ENCODE peak calls at places on chromosome 2, in eight cellular contexts. J is A549, A is spleen, Q is body of pancreas, M is GM12878, B is breast epithelium, N is ovary, W is stomach. R is an unnamed sample.

GRCh38 chr2:79116997-79117928 is 3.0 kb upstream of the REG1A start:
- DNase-seq in N (no peak), A (no peak), J (no peak), W (no peak), M (no peak), Q (peak), B (no peak), R (no peak)

GRCh38 chr2:160352492-160352891 is 141.1 kb downstream of the RBMS1 start:
- DNase-seq in Q (no peak), M (no peak), W (no peak), N (no peak), J (peak), A (no peak), B (no peak), R (no peak)

GRCh38 chr2:202718614-202719013 is 83.8 kb downstream of the FAM117B start:
- DNase-seq in J (peak), N (no peak), A (no peak), M (no peak), W (no peak), Q (no peak), B (no peak), R (no peak)

GRCh38 chr2:164589522-164589921 is 31.8 kb downstream of the GRB14 start:
- DNase-seq in N (no peak), Q (no peak), J (no peak), W (no peak), A (no peak), B (no peak), M (no peak), R (no peak)

GRCh38 chr2:183242937-183243336 is 118.7 kb downstream of the NUP35 start:
- DNase-seq in M (no peak), J (no peak), B (no peak), W (no peak), Q (no peak), N (no peak), A (no peak), R (no peak)

GRCh38 chr2:75292826-75293225 is 93.5 kb upstream of the TACR1 start:
- DNase-seq in Q (no peak), A (no peak), W (no peak), N (no peak), B (no peak), J (no peak), M (no peak), R (no peak)

GRCh38 chr2:17539596-17539992 is 902 bp upstream of the VSNL1 start:
- DNase-seq in Q (peak), J (no peak), N (no peak), B (no peak), A (no peak), W (no peak), M (no peak), R (no peak)

GRCh38 chr2:105541189-105542050 is 142.6 kb upstream of the FHL2 start:
- DNase-seq in A (no peak), N (no peak), Q (no peak), W (no peak), J (no peak), M (no peak), B (no peak), R (no peak)

GRCh38 chr2:189580267-189580661 is 322 bp downstream of the SLC40A1 start:
- DNase-seq in W (peak), M (no peak), B (no peak), N (peak), Q (peak), A (peak), J (no peak), R (no peak)

GRCh38 chr2:179336782-179337534 is 72.3 kb upstream of the SESTD1 start:
- DNase-seq in J (no peak), A (no peak), W (no peak), Q (no peak), M (no peak), N (no peak), B (no peak), R (no peak)

GRCh38 chr2:102422910-102423309 is at the start of gene IL18RAP:
- DNase-seq in N (no peak), M (no peak), J (no peak), W (no peak), Q (no peak), B (no peak), A (no peak), R (no peak)

GRCh38 chr2:164485541-164485940 is 135.7 kb downstream of the GRB14 start:
- DNase-seq in M (no peak), A (no peak), B (no peak), Q (no peak), J (no peak), N (no peak), W (no peak), R (no peak)

DNA sequence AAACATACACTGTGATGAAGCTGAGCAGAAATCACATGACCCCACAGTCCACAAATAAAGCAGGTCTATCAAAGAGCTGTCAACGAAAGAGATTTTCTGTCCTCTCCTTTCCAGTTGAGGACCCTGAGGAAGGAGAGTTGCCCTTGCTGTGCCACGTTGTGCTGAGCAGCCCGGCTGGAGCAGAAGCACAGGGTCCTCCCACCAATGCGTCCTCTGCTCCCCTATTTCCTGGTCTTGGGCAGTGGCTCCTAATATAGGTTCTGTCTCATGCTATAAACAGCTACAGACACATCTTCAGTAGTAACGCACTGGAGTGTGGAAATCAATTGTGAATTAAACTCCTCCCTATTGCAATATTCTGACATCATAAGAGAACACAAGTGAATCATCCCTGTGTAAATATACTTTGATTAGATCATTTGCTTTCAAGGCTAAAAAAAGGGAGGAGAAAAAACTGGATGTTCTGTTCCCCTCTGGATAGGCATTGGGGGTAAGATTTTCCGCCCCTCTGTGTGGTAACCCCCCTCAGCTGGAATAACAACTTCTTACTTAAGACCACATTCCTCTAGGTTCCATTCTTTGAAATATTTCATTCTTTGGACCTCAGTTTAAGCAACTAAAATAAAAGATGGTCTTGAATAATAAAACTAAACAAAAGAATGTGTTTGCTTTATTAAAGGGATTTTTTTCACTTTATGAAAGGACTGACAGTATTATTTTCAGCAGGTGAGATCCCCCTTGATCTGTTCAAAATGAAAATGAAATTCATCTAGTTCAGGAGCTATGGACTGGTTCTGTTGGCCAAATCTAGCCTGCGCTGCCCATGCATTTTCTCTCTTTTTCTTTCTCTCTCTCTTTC is 8.3 kb upstream of the RHOB start:
- DNase-seq in W (no peak), Q (no peak), J (peak), B (no peak), N (no peak), A (peak), M (no peak), R (peak)
- TF ChIP-seq POLR2A in W (no peak), Q (peak), J (no peak), B (peak), N (peak), A (no peak), M (no peak), R (no peak)

GRCh38 chr2:180359522-180360282 is 352.6 kb upstream of the CWC22 start:
- DNase-seq in A (peak), W (peak), N (no peak), Q (peak), J (no peak), B (peak), M (peak), R (no peak)
- TF ChIP-seq CTCF in A (no peak), W (no peak), N (no peak), Q (no peak), J (no peak), B (no peak), M (no peak), R (no peak)

GRCh38 chr2:215681799-215682594 is 246.1 kb upstream of the FN1 start:
- DNase-seq in W (no peak), M (no peak), Q (no peak), J (no peak), A (no peak), N (no peak), B (no peak), R (no peak)

GRCh38 chr2:215677466-215677865 is 241.6 kb upstream of the FN1 start:
- DNase-seq in N (no peak), Q (no peak), J (no peak), A (no peak), M (no peak), W (no peak), B (no peak), R (no peak)

GRCh38 chr2:215683295-215683694 is 247.4 kb upstream of the FN1 start:
- DNase-seq in Q (no peak), B (no peak), N (no peak), M (no peak), W (no peak), J (no peak), A (no peak), R (no peak)

GRCh38 chr2:215678094-215678493 is 242.2 kb upstream of the FN1 start:
- DNase-seq in B (no peak), M (no peak), W (no peak), A (no peak), N (no peak), Q (no peak), J (no peak), R (no peak)

GRCh38 chr2:215680605-215681598 is 245.0 kb upstream of the FN1 start:
- DNase-seq in W (no peak), J (peak), A (no peak), M (peak), B (no peak), N (no peak), Q (no peak), R (no peak)
- TF ChIP-seq POLR2A in W (no peak), J (no peak), A (no peak), M (no peak), B (no peak), N (no peak), Q (no peak), R (no peak)

GRCh38 chr2:205688417-205689200 is 6.3 kb downstream of the NRP2 start:
- DNase-seq in M (no peak), J (no peak), N (peak), B (no peak), W (no peak), A (no peak), Q (no peak), R (no peak)

GRCh38 chr2:205684871-205685313 is 2.6 kb downstream of the NRP2 start:
- DNase-seq in B (no peak), N (peak), Q (no peak), A (no peak), J (peak), M (no peak), W (no peak), R (no peak)

GRCh38 chr2:205685314-205686230 is 3.3 kb downstream of the NRP2 start:
- DNase-seq in M (no peak), B (no peak), W (peak), J (peak), N (peak), A (no peak), Q (peak), R (no peak)

GRCh38 chr2:205687018-205687956 is 5.0 kb downstream of the NRP2 start:
- DNase-seq in A (no peak), N (peak), W (no peak), Q (no peak), M (no peak), B (no peak), J (no peak), R (no peak)

GRCh38 chr2:205686231-205687017 is 4.1 kb downstream of the NRP2 start:
- DNase-seq in B (no peak), A (no peak), J (no peak), M (no peak), Q (no peak), N (peak), W (no peak), R (no peak)
- TF ChIP-seq CTCF in B (no peak), A (no peak), J (no peak), M (no peak), Q (no peak), N (no peak), W (no peak), R (no peak)